ENCODE peak calls at places on chromosomes 4 and X, in ten cellular contexts. One of them, this sample, is unnamed.

GRCh38 chr4:100414016-100414790 is 103.6 kb downstream of the EMCN start:
- DNase-seq in bronchial epithelial cell: peak; percentile 38
- DNase-seq in CD8-positive, alpha-beta T cell: no peak
- DNase-seq in thyroid gland: no peak
- DNase-seq in IMR-90: peak; percentile 2
- DNase-seq in CD4-positive, alpha-beta T cell: no peak
- DNase-seq in adrenal gland: no peak
- DNase-seq in Calu3: no peak
- DNase-seq in PC-3: peak; percentile 13
- DNase-seq in esophagus muscularis mucosa: no peak
- DNase-seq in this sample: peak; percentile 28

GRCh38 chrX:50813843-50814661 is at the start of gene SHROOM4:
- DNase-seq in bronchial epithelial cell: no peak
- DNase-seq in CD8-positive, alpha-beta T cell: no peak
- DNase-seq in thyroid gland: peak; percentile 35
- DNase-seq in IMR-90: peak; percentile 58
- DNase-seq in CD4-positive, alpha-beta T cell: no peak
- DNase-seq in adrenal gland: no peak
- DNase-seq in Calu3: peak; percentile 51
- DNase-seq in PC-3: no peak
- DNase-seq in esophagus muscularis mucosa: no peak
- DNase-seq in this sample: no peak

GRCh38 chr4:182808673-182809416 is 108.3 kb downstream of the DCTD start:
- DNase-seq in bronchial epithelial cell: peak; percentile 34
- DNase-seq in CD8-positive, alpha-beta T cell: peak; percentile 31
- DNase-seq in thyroid gland: no peak
- DNase-seq in IMR-90: peak; percentile 24
- DNase-seq in CD4-positive, alpha-beta T cell: peak; percentile 9
- DNase-seq in adrenal gland: no peak
- DNase-seq in Calu3: no peak
- DNase-seq in PC-3: peak; percentile 83
- DNase-seq in esophagus muscularis mucosa: no peak
- DNase-seq in this sample: no peak

GRCh38 chr4:137263206-137263605 is 269.1 kb downstream of the PCDH18 start:
- DNase-seq in bronchial epithelial cell: no peak
- DNase-seq in CD8-positive, alpha-beta T cell: no peak
- DNase-seq in thyroid gland: no peak
- DNase-seq in IMR-90: no peak
- DNase-seq in CD4-positive, alpha-beta T cell: no peak
- DNase-seq in adrenal gland: no peak
- DNase-seq in Calu3: no peak
- DNase-seq in PC-3: no peak
- DNase-seq in esophagus muscularis mucosa: no peak
- DNase-seq in this sample: no peak

GRCh38 chr4:158484173-158484885 is 37.4 kb upstream of the RXFP1 start:
- DNase-seq in bronchial epithelial cell: peak; percentile 49
- DNase-seq in CD8-positive, alpha-beta T cell: no peak
- DNase-seq in thyroid gland: no peak
- DNase-seq in IMR-90: peak; percentile 61
- DNase-seq in CD4-positive, alpha-beta T cell: no peak
- DNase-seq in adrenal gland: no peak
- DNase-seq in Calu3: no peak
- DNase-seq in PC-3: peak; percentile 75
- DNase-seq in esophagus muscularis mucosa: no peak
- DNase-seq in this sample: no peak

GRCh38 chr4:66688674-66689073 is 856.6 kb downstream of the CENPC start:
- DNase-seq in bronchial epithelial cell: peak; percentile 46
- DNase-seq in CD8-positive, alpha-beta T cell: no peak
- DNase-seq in thyroid gland: no peak
- DNase-seq in IMR-90: peak; percentile 9
- DNase-seq in CD4-positive, alpha-beta T cell: no peak
- DNase-seq in adrenal gland: no peak
- DNase-seq in Calu3: no peak
- DNase-seq in PC-3: peak; percentile 67
- DNase-seq in esophagus muscularis mucosa: no peak
- DNase-seq in this sample: peak; percentile 19

GRCh38 chr4:69120869-69121268 is 24.6 kb downstream of the UGT2B7 start:
- DNase-seq in bronchial epithelial cell: peak; percentile 72
- DNase-seq in CD8-positive, alpha-beta T cell: no peak
- DNase-seq in thyroid gland: no peak
- DNase-seq in IMR-90: peak; percentile 18
- DNase-seq in CD4-positive, alpha-beta T cell: no peak
- DNase-seq in adrenal gland: no peak
- DNase-seq in Calu3: no peak
- DNase-seq in PC-3: peak; percentile 38
- DNase-seq in esophagus muscularis mucosa: no peak
- DNase-seq in this sample: no peak

GRCh38 chr4:7336067-7336569 is 98.6 kb downstream of the PSAPL1 start:
- DNase-seq in bronchial epithelial cell: no peak
- DNase-seq in CD8-positive, alpha-beta T cell: no peak
- DNase-seq in thyroid gland: no peak
- DNase-seq in IMR-90: no peak
- DNase-seq in CD4-positive, alpha-beta T cell: no peak
- DNase-seq in adrenal gland: no peak
- DNase-seq in Calu3: no peak
- DNase-seq in PC-3: no peak
- DNase-seq in esophagus muscularis mucosa: no peak
- DNase-seq in this sample: no peak

GRCh38 chr4:184417802-184418511 is 56.4 kb downstream of the IRF2 start:
- DNase-seq in bronchial epithelial cell: peak; percentile 99
- DNase-seq in CD8-positive, alpha-beta T cell: no peak
- DNase-seq in thyroid gland: no peak
- DNase-seq in IMR-90: peak; percentile 94
- DNase-seq in CD4-positive, alpha-beta T cell: no peak
- DNase-seq in adrenal gland: peak; percentile 64
- DNase-seq in Calu3: no peak
- DNase-seq in PC-3: peak; percentile 89
- DNase-seq in esophagus muscularis mucosa: no peak
- DNase-seq in this sample: peak; percentile 90

GRCh38 chrX:65706041-65706828 is 38.8 kb downstream of the MSN start:
- DNase-seq in bronchial epithelial cell: peak; percentile 88
- DNase-seq in CD8-positive, alpha-beta T cell: no peak
- DNase-seq in thyroid gland: peak; percentile 57
- DNase-seq in IMR-90: peak; percentile 85
- DNase-seq in CD4-positive, alpha-beta T cell: no peak
- DNase-seq in adrenal gland: peak; percentile 65
- DNase-seq in Calu3: peak; percentile 20
- DNase-seq in PC-3: peak; percentile 69
- DNase-seq in esophagus muscularis mucosa: no peak
- DNase-seq in this sample: peak; percentile 79

GRCh38 chr4:134544303-134544761 is 342.7 kb upstream of the PABPC4L start:
- DNase-seq in bronchial epithelial cell: no peak
- DNase-seq in CD8-positive, alpha-beta T cell: no peak
- DNase-seq in thyroid gland: peak; percentile 65
- DNase-seq in IMR-90: no peak
- DNase-seq in CD4-positive, alpha-beta T cell: no peak
- DNase-seq in adrenal gland: peak; percentile 50
- DNase-seq in Calu3: no peak
- DNase-seq in PC-3: peak; percentile 47
- DNase-seq in esophagus muscularis mucosa: no peak
- DNase-seq in this sample: peak; percentile 96

GRCh38 chr4:75895744-75896314 is 6.4 kb downstream of the PPEF2 start:
- DNase-seq in bronchial epithelial cell: peak; percentile 33
- DNase-seq in CD8-positive, alpha-beta T cell: no peak
- DNase-seq in thyroid gland: no peak
- DNase-seq in IMR-90: peak; percentile 18
- DNase-seq in CD4-positive, alpha-beta T cell: no peak
- DNase-seq in adrenal gland: no peak
- DNase-seq in Calu3: peak; percentile 12
- DNase-seq in PC-3: peak; percentile 31
- DNase-seq in esophagus muscularis mucosa: no peak
- DNase-seq in this sample: no peak

GRCh38 chr4:75891611-75892010 is 10.6 kb downstream of the PPEF2 start:
- DNase-seq in bronchial epithelial cell: no peak
- DNase-seq in CD8-positive, alpha-beta T cell: no peak
- DNase-seq in thyroid gland: no peak
- DNase-seq in IMR-90: no peak
- DNase-seq in CD4-positive, alpha-beta T cell: no peak
- DNase-seq in adrenal gland: no peak
- DNase-seq in Calu3: no peak
- DNase-seq in PC-3: no peak
- DNase-seq in esophagus muscularis mucosa: no peak
- DNase-seq in this sample: no peak

GRCh38 chr4:75889537-75890199 is 12.6 kb downstream of the PPEF2 start:
- DNase-seq in bronchial epithelial cell: no peak
- DNase-seq in CD8-positive, alpha-beta T cell: no peak
- DNase-seq in thyroid gland: no peak
- DNase-seq in IMR-90: no peak
- DNase-seq in CD4-positive, alpha-beta T cell: no peak
- DNase-seq in adrenal gland: peak; percentile 33
- DNase-seq in Calu3: no peak
- DNase-seq in PC-3: no peak
- DNase-seq in esophagus muscularis mucosa: no peak
- DNase-seq in this sample: no peak

DNA sequence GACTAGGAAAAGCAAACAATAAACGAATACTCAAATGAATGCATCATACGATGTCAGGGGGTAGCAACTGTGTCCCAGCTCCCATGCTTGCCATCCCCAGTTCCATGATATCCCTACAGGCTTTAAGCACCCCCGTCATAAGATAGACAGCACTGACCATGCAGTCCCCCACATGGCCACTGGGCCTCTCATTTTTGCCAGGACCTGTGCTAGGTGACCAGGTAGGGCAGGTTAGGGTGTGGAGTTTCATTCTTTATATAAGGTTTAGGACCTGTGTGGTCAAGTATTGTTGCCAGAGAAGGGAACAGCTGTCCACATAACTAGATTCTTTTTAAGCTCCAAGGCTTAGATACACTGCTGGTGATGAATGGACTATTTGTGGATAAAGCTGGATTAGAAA is 9.7 kb downstream of the PPEF2 start:
- DNase-seq in bronchial epithelial cell: no peak
- DNase-seq in CD8-positive, alpha-beta T cell: no peak
- DNase-seq in thyroid gland: no peak
- DNase-seq in IMR-90: no peak
- DNase-seq in CD4-positive, alpha-beta T cell: no peak
- DNase-seq in adrenal gland: no peak
- DNase-seq in Calu3: peak; percentile 27
- DNase-seq in PC-3: peak; percentile 11
- DNase-seq in esophagus muscularis mucosa: no peak
- DNase-seq in this sample: no peak
- TF ChIP-seq CTCF in bronchial epithelial cell: peak; percentile 18
- TF ChIP-seq CTCF in CD8-positive, alpha-beta T cell: no peak
- TF ChIP-seq CTCF in thyroid gland: no peak
- TF ChIP-seq CTCF in IMR-90: no peak
- TF ChIP-seq CTCF in CD4-positive, alpha-beta T cell: no peak
- TF ChIP-seq CTCF in adrenal gland: no peak
- TF ChIP-seq CTCF in Calu3: no peak
- TF ChIP-seq CTCF in PC-3: peak; percentile 35
- TF ChIP-seq CTCF in esophagus muscularis mucosa: no peak
- TF ChIP-seq CTCF in this sample: peak; percentile 57

GRCh38 chrX:8743126-8743732 is 11.3 kb upstream of the ANOS1 start:
- DNase-seq in bronchial epithelial cell: no peak
- DNase-seq in CD8-positive, alpha-beta T cell: peak; percentile 41
- DNase-seq in thyroid gland: peak; percentile 45
- DNase-seq in IMR-90: peak; percentile 31
- DNase-seq in CD4-positive, alpha-beta T cell: peak; percentile 56
- DNase-seq in adrenal gland: peak; percentile 70
- DNase-seq in Calu3: peak; percentile 76
- DNase-seq in PC-3: peak; percentile 69
- DNase-seq in esophagus muscularis mucosa: no peak
- DNase-seq in this sample: peak; percentile 17

GRCh38 chrX:8749697-8750096 is 17.8 kb upstream of the ANOS1 start:
- DNase-seq in bronchial epithelial cell: no peak
- DNase-seq in CD8-positive, alpha-beta T cell: no peak
- DNase-seq in thyroid gland: no peak
- DNase-seq in IMR-90: no peak
- DNase-seq in CD4-positive, alpha-beta T cell: no peak
- DNase-seq in adrenal gland: no peak
- DNase-seq in Calu3: no peak
- DNase-seq in PC-3: no peak
- DNase-seq in esophagus muscularis mucosa: no peak
- DNase-seq in this sample: no peak

GRCh38 chrX:8748855-8749254 is 16.9 kb upstream of the ANOS1 start:
- DNase-seq in bronchial epithelial cell: peak; percentile 36
- DNase-seq in CD8-positive, alpha-beta T cell: no peak
- DNase-seq in thyroid gland: no peak
- DNase-seq in IMR-90: peak; percentile 43
- DNase-seq in CD4-positive, alpha-beta T cell: no peak
- DNase-seq in adrenal gland: no peak
- DNase-seq in Calu3: peak; percentile 7
- DNase-seq in PC-3: peak; percentile 65
- DNase-seq in esophagus muscularis mucosa: no peak
- DNase-seq in this sample: no peak
- TF ChIP-seq CTCF in bronchial epithelial cell: peak; percentile 60
- TF ChIP-seq CTCF in CD8-positive, alpha-beta T cell: peak; percentile 49
- TF ChIP-seq CTCF in thyroid gland: no peak
- TF ChIP-seq CTCF in IMR-90: peak; percentile 49
- TF ChIP-seq CTCF in CD4-positive, alpha-beta T cell: peak; percentile 33
- TF ChIP-seq CTCF in adrenal gland: peak; percentile 43
- TF ChIP-seq CTCF in Calu3: peak; percentile 15
- TF ChIP-seq CTCF in PC-3: peak; percentile 77
- TF ChIP-seq CTCF in esophagus muscularis mucosa: peak; percentile 62
- TF ChIP-seq CTCF in this sample: peak; percentile 77

GRCh38 chrX:20252392-20253231 is 14.1 kb downstream of the RPS6KA3 start:
- DNase-seq in bronchial epithelial cell: peak; percentile 54
- DNase-seq in CD8-positive, alpha-beta T cell: peak; percentile 62
- DNase-seq in thyroid gland: peak; percentile 40
- DNase-seq in IMR-90: peak; percentile 45
- DNase-seq in CD4-positive, alpha-beta T cell: peak; percentile 61
- DNase-seq in adrenal gland: peak; percentile 75
- DNase-seq in Calu3: peak; percentile 80
- DNase-seq in PC-3: peak; percentile 81
- DNase-seq in esophagus muscularis mucosa: no peak
- DNase-seq in this sample: no peak
- TF ChIP-seq CTCF in bronchial epithelial cell: peak; percentile 79
- TF ChIP-seq CTCF in CD8-positive, alpha-beta T cell: peak; percentile 49
- TF ChIP-seq CTCF in thyroid gland: peak; percentile 10
- TF ChIP-seq CTCF in IMR-90: peak; percentile 72
- TF ChIP-seq CTCF in CD4-positive, alpha-beta T cell: peak; percentile 60
- TF ChIP-seq CTCF in adrenal gland: peak; percentile 49
- TF ChIP-seq CTCF in Calu3: peak; percentile 65
- TF ChIP-seq CTCF in PC-3: peak; percentile 75
- TF ChIP-seq CTCF in esophagus muscularis mucosa: peak; percentile 58
- TF ChIP-seq CTCF in this sample: peak; percentile 80

DNA sequence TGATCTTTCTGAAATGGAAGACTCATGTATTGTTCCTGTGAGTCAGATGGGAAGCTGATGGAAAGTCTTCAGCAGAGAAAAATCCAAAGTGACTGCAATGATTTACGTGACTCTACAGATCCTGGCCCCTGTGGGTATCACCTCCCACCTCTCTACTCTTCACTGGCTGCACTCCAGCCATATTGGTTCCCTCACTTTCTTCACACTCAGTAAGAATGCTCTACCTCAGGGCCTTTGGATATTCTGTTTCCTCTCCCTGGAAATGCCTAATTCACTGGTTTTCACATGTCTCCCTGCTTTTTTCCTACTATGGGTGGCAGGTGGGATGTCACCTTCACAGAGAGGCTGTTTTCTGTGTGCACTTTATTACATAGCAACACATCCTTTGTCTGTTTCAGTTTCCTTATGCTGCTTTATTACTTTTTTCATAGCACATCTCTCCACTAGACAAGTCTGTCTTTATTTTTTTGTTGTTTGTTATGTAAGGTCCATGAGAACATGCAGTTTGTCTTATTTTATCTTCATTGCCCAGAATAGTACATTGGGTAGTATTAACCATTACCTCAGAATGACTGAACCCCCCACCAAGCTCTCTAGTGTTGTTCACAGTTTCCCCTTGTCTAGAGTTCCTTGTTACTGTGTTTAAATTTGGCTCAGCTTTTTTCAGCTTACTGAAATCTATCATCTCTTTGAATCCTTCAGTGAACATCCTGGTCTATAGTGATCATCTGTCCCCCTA is 57.6 kb upstream of the CLNK start:
- DNase-seq in bronchial epithelial cell: no peak
- DNase-seq in CD8-positive, alpha-beta T cell: no peak
- DNase-seq in thyroid gland: no peak
- DNase-seq in IMR-90: no peak
- DNase-seq in CD4-positive, alpha-beta T cell: no peak
- DNase-seq in adrenal gland: no peak
- DNase-seq in Calu3: no peak
- DNase-seq in PC-3: no peak
- DNase-seq in esophagus muscularis mucosa: no peak
- DNase-seq in this sample: no peak
- TF ChIP-seq CTCF in bronchial epithelial cell: no peak
- TF ChIP-seq CTCF in CD8-positive, alpha-beta T cell: no peak
- TF ChIP-seq CTCF in thyroid gland: no peak
- TF ChIP-seq CTCF in IMR-90: no peak
- TF ChIP-seq CTCF in CD4-positive, alpha-beta T cell: no peak
- TF ChIP-seq CTCF in adrenal gland: no peak
- TF ChIP-seq CTCF in Calu3: no peak
- TF ChIP-seq CTCF in PC-3: no peak
- TF ChIP-seq CTCF in esophagus muscularis mucosa: no peak
- TF ChIP-seq CTCF in this sample: no peak

This sample was measured in HFFc6.